ENCODE peak calls at places on chromosomes 16 and 17, in seven cellular contexts. K is CD4-positive, alpha-beta T cell; N is astrocyte; F is fibroblast of lung; Z is tibial nerve; T is lower lobe of right lung; H is psoas muscle. E is an unnamed sample.

GRCh38 chr17:79836952-79837887 is 2.0 kb downstream of the CBX4 start:
- DNase-seq in Z (no peak), H (peak), K (no peak), N (peak), F (peak), T (peak), E (peak)

GRCh38 chr16:81873843-81874752 is 95.0 kb downstream of the PLCG2 start:
- DNase-seq in K (peak), Z (peak), H (no peak), F (peak), N (peak), T (peak), E (peak)

GRCh38 chr16:23771027-23771426 is 16.2 kb downstream of the CHP2 start:
- DNase-seq in H (no peak), N (no peak), F (no peak), T (no peak), Z (no peak), K (no peak), E (no peak)

GRCh38 chr17:8062435-8062806 is 23.6 kb downstream of the ALOX15B start:
- DNase-seq in T (no peak), H (no peak), Z (no peak), F (peak), N (peak), K (no peak), E (peak)

GRCh38 chr16:67151431-67152097 is 766 bp upstream of the B3GNT9 start:
- DNase-seq in K (no peak), T (no peak), H (no peak), F (no peak), Z (no peak), N (no peak), E (no peak)

GRCh38 chr17:79774561-79774975 is 3.4 kb upstream of the CBX2 start:
- DNase-seq in Z (no peak), K (no peak), F (no peak), H (no peak), N (no peak), T (no peak), E (no peak)

GRCh38 chr16:30953511-30954124 is 3.9 kb upstream of the SETD1A start:
- DNase-seq in H (peak), K (peak), N (peak), F (peak), Z (peak), T (peak), E (peak)

GRCh38 chr17:28384281-28385036 is 13.0 kb downstream of the SARM1 start:
- DNase-seq in T (peak), N (no peak), K (no peak), Z (no peak), H (peak), F (no peak), E (no peak)

GRCh38 chr17:17303847-17304490 is 796 bp downstream of the NT5M start:
- DNase-seq in T (no peak), N (no peak), Z (no peak), H (no peak), F (no peak), K (no peak), E (no peak)

GRCh38 chr17:17298108-17298507 is 5.1 kb upstream of the NT5M start:
- DNase-seq in Z (no peak), F (no peak), N (no peak), H (no peak), K (no peak), T (no peak), E (no peak)

GRCh38 chr17:17303010-17303846 is at the start of gene NT5M:
- DNase-seq in Z (peak), H (peak), F (peak), K (no peak), N (peak), T (peak), E (peak)

GRCh38 chr17:17304521-17304985 is 1.4 kb downstream of the NT5M start:
- DNase-seq in K (no peak), F (no peak), Z (no peak), H (no peak), N (no peak), T (no peak), E (no peak)

DNA sequence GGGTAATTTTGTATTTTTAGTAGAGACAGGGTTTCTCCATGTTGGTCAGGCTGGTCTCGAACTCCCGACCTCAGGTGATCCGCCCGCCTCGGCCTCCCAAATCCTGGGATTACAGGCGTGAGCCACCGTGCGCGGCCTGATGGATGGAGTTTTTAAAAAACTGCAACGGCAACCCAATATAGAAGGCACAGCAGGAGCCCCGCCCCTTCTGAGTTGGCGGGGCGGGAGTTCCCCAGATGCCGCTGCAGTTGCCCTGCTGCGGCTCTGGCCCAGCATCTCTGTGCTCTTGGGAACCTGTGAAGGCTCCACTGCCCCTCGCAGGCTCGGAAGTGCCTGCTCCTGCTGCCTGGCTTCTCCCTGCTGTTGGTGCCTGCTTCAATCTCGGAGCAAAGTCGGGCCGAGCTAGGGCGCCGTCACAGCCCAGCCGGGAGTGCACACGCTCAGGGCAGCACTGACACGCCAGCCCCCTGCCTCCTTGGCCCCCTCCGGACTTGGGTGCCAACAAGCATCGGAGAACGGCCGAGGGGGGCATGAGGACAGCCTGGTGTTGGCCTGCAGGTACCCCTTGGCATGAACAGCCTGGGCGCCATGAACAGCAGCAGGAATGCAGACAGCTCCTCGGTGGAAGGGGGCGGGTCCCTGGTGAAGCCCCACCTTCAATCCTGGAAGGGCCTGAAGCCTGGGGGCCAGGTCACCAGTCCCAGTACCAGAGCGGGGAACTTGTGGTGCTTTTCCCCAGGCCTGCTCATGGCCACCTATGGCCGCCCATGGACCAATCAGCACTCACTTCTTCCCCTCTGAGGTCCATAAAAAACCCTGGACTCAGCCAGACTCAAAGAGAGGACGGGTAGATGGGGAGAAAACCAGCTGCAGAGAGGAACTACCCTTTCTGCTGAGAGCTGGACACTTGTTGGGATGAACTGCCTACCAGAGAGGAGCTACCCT is 2.3 kb upstream of the NT5M start:
- DNase-seq in Z (no peak), K (peak), T (peak), N (peak), F (peak), H (no peak), E (peak)
- H3K27ac ChIP-seq in Z (no peak), K (no peak), T (peak), N (no peak), F (no peak), H (no peak), E (no peak)

DNA sequence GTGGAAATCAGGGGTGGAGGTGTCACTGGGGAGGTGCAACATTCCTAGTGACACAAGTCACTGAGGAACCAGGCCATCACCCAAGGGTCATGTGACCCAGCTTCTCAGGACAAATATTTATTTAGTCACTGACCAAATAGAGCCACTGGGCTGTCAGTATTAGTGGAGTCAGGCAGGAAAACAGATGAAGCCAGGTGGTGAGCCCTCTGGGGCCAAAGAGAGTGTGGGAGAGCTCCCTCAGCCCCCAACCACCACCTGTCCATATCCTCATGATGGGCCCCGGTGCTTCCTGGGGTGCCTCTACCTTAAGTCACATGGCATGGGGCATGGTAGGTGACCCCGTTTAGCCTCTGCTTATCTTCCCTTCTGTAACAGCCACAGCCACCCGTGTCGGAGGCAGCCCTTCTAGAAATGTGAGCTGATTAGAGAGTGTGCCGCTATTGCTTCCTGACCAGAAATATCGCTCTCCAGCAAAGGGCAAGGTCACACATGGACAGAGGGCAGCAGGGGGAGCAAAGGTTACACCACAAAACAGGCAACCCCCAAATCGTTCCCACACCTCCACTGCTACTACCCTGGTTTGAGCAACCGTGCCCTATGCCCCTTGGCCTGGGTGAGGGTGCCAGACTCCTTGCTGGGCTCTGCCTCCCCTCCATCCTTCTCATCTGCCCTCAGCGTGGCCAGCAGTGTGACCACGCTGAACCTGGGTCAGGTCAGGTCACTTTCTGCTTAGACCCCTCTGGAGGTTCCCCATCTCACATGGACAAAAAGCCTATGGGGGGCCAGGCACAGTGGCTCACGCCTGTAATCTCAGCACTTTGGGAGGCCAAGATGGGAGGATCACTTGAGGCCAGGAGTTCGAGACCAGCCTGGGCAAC is 8.6 kb upstream of the AKTIP start:
- DNase-seq in F (no peak), H (no peak), T (no peak), Z (no peak), K (no peak), N (no peak), E (no peak)
- H3K27ac ChIP-seq in F (no peak), H (no peak), T (peak), Z (no peak), K (no peak), N (no peak), E (no peak)

GRCh38 chr16:85366031-85366763 is 246.9 kb upstream of the GSE1 start:
- DNase-seq in Z (no peak), F (peak), T (no peak), H (no peak), K (no peak), N (no peak), E (no peak)
- H3K27ac ChIP-seq in Z (no peak), F (no peak), T (no peak), H (no peak), K (no peak), N (no peak), E (peak)

GRCh38 chr17:57266842-57267241 is 10.5 kb downstream of the MSI2 start:
- DNase-seq in K (no peak), T (no peak), F (no peak), Z (no peak), N (no peak), H (no peak), E (no peak)
- H3K27ac ChIP-seq in K (no peak), T (no peak), F (no peak), Z (no peak), N (no peak), H (peak), E (no peak)

DNA sequence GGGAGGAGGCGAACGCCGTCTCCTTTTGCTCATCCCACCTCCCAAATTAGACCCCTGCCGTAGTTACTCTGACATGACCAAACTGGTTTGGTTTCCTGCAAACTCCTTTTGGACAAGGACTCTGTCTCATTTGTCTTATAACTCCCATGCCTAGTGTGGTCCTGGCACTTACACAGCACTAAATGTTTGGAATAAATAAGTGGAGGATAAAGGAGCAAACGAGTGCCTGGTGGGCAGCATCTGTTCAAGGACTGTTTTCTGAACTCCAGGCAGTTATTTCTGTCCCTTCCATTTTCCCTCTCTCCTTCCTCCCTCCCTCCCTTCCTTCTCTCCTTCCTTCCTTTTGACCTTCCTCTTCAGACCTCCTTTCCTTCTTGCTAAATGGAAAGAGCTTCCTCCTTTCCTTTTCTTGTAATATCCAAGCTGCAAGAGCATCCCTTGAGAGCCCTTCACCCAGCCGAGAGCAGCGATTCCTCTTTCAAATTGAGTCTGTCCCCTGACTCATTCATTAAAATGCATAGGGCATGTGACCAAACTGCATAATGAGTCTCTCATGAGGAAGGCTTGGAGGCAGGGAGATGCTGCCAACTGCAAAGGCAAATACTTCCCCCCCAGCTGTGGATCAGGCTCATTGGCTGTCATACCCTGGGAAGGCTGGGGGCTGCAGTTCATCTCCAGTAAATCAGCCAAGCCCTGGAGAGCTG is 36.9 kb downstream of the CHD9 start:
- DNase-seq in N (peak), F (peak), K (no peak), T (peak), H (peak), Z (no peak), E (peak)
- H3K27ac ChIP-seq in N (peak), F (peak), K (no peak), T (peak), H (peak), Z (peak), E (peak)

GRCh38 chr16:10083301-10083700 is 98.9 kb downstream of the GRIN2A start:
- DNase-seq in N (no peak), K (no peak), Z (no peak), F (no peak), H (no peak), T (no peak), E (no peak)

GRCh38 chr16:10078541-10078949 is 103.7 kb downstream of the GRIN2A start:
- DNase-seq in Z (no peak), H (no peak), N (no peak), F (no peak), K (no peak), T (no peak), E (no peak)

GRCh38 chr16:10077861-10078260 is 104.4 kb downstream of the GRIN2A start:
- DNase-seq in H (no peak), Z (no peak), K (no peak), N (no peak), F (no peak), T (no peak), E (no peak)

GRCh38 chr16:10080031-10080772 is 102.0 kb downstream of the GRIN2A start:
- DNase-seq in H (no peak), F (no peak), K (no peak), N (peak), T (no peak), Z (no peak), E (peak)

DNA sequence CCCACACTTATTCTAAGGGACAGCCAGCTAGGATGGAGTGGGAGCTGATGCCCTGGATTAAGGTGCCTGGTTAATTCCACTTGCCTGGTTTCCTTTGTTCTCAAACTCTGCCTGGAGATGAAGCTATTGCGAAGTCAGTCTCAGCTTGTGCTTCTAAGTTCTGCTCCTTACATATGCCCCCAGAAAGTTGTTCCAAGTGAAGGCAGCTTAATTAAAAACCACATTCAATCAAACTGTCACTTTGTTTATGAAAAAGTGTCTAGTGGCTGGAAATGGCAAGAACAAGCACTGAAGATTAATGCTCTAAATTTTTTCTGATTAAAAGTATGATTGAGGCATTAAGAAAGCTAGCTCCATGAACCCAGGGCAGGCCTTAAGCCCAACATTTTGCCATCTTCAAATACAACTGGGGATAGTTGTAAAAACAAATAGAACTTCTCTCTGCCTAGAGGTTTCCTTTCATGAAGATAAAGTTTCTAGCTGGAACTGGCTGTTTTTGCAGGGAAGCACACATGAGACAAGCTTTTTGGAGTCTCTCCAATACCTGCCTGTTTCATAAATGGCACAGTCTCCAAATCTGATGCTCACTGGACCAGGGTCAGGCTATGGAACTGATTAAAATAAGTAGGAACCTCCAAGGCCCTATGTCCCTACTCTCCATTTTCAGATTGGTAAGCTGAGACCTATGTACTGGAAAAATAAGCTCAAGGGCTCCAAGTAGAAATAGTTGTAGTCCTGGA is 100.9 kb downstream of the GRIN2A start:
- DNase-seq in Z (no peak), N (peak), H (no peak), T (no peak), F (no peak), K (no peak), E (no peak)
- H3K27ac ChIP-seq in Z (no peak), N (peak), H (no peak), T (no peak), F (no peak), K (no peak), E (no peak)

GRCh38 chr17:38885044-38885727 is 15.3 kb downstream of the LASP1 start:
- DNase-seq in Z (no peak), H (no peak), T (no peak), K (no peak), F (no peak), N (no peak), E (no peak)
- H3K27ac ChIP-seq in Z (no peak), H (no peak), T (peak), K (no peak), F (no peak), N (no peak), E (no peak)

DNA sequence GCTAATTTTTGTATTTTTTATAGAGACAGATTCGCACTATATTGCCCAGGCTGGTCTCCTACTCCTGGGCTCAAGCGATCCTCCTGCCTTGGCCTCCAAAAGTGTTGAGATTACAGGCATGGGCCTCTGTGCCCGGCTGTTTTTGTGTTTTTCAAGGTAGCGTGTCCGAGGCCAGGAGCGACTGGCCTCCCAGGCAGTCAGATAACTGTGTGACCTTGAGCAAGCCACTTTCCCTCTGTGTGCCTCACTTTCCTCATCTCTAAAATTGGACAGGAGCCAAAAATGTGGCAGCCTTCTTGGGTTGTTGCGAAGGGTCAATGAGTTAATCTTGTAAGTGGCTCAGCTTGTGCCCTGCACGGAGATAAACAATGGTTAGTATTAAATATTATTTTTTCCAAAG is 2.4 kb downstream of the ABCC1 start:
- DNase-seq in N (no peak), F (no peak), K (no peak), H (no peak), Z (no peak), T (no peak), E (no peak)
- H3K27ac ChIP-seq in N (no peak), F (no peak), K (no peak), H (peak), Z (no peak), T (peak), E (no peak)

GRCh38 chr17:2239170-2239551 is 64.4 kb downstream of the SMG6 start:
- DNase-seq in N (no peak), K (no peak), Z (no peak), H (no peak), T (no peak), F (no peak), E (no peak)

GRCh38 chr17:2239882-2240430 is 63.6 kb downstream of the SMG6 start:
- DNase-seq in H (peak), Z (no peak), T (no peak), F (peak), K (no peak), N (peak), E (peak)

GRCh38 chr17:2237521-2237921 is 66.1 kb downstream of the SMG6 start:
- DNase-seq in N (peak), K (no peak), Z (no peak), T (no peak), F (peak), H (peak), E (no peak)

GRCh38 chr17:2237960-2238359 is 65.6 kb downstream of the SMG6 start:
- DNase-seq in H (no peak), N (no peak), F (no peak), T (no peak), Z (no peak), K (no peak), E (no peak)

DNA sequence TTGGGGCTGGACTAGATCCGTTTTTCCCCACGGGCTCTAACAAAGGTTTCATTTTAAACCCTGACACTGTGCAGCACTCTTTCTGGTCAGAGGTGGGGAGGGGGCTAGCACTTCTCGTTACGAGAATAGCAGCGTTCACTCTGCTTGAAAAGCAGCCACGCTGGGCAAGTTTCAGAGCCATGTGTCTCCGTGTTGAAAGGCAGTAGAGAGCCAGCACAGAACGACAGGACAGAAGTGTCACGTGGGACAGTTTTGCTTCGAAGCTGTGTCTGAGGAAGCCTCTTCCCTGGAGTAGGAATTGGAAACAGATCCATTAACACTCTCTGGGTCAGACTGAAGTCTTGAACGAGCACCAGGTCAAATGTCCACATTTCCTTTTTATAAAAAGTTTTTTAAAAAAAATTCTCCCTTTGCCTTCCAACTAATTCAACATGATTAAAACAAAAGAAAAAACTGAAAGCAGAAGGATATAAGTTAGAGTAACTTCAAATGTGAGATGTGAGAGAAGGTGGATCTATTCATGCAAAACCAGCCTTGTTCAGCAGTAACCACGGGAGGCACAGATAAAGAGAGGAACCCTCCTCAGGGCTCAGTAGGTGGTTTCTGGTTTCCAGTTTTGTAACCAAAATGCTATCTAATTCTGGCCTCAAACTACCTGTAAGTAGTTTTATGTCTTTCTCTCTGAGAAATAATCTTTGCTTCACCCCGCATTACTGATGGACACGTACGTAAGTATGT is 65.0 kb downstream of the SMG6 start:
- DNase-seq in N (no peak), H (peak), K (no peak), T (no peak), F (no peak), Z (no peak), E (no peak)
- H3K27ac ChIP-seq in N (peak), H (peak), K (no peak), T (peak), F (peak), Z (no peak), E (peak)

GRCh38 chr17:69227536-69227935 is 1.1 kb downstream of the ABCA10 start:
- DNase-seq in T (no peak), N (no peak), F (no peak), Z (no peak), K (no peak), H (no peak), E (no peak)
- H3K27ac ChIP-seq in T (peak), N (no peak), F (no peak), Z (peak), K (no peak), H (no peak), E (no peak)